ENCODE peak calls at places on chromosome 11, in six cellular contexts. H, R, U, P, Q and W are unnamed samples.

GRCh38 chr11:96149743-96150555 is 193.0 kb downstream of the MAML2 start:
- DNase-seq in H (no peak), Q (no peak), U (peak; percentile 74), R (no peak), P (no peak), W (no peak)

GRCh38 chr11:587978-588380 is 11.7 kb downstream of the PHRF1 start:
- DNase-seq in H (no peak), U (peak; percentile 14), P (peak; percentile 84), Q (peak; percentile 58), R (no peak), W (no peak)

GRCh38 chr11:117678651-117679407 is 118.2 kb downstream of the DSCAML1 start:
- DNase-seq in H (no peak), Q (no peak), R (no peak), P (no peak), U (no peak), W (peak; percentile 70)

GRCh38 chr11:132586801-132587200 is 945.5 kb downstream of the OPCML start:
- DNase-seq in Q (no peak), P (no peak), H (no peak), R (no peak), U (no peak), W (no peak)

GRCh38 chr11:132935383-132935782 is 596.9 kb downstream of the OPCML start:
- DNase-seq in Q (no peak), H (no peak), R (no peak), P (no peak), U (no peak), W (no peak)

GRCh38 chr11:93537022-93537421 is 6.2 kb downstream of the SMCO4 start:
- DNase-seq in R (no peak), Q (no peak), H (no peak), P (no peak), U (no peak), W (no peak)

GRCh38 chr11:18404062-18404461 is 8.1 kb upstream of the LDHC start:
- DNase-seq in U (no peak), Q (no peak), H (no peak), P (no peak), R (no peak), W (no peak)

GRCh38 chr11:1532606-1533341 is 39.3 kb downstream of the DUSP8 start:
- DNase-seq in H (no peak), U (peak; percentile 23), Q (no peak), R (no peak), P (no peak), W (no peak)

GRCh38 chr11:131422491-131422890 is 52.1 kb downstream of the NTM start:
- DNase-seq in Q (no peak), U (no peak), H (no peak), R (no peak), P (no peak), W (no peak)

GRCh38 chr11:110366234-110366633 is 63.5 kb upstream of the FDX1 start:
- DNase-seq in P (no peak), R (no peak), Q (peak; percentile 51), H (no peak), U (no peak), W (no peak)

GRCh38 chr11:102926517-102926916 is 29.0 kb downstream of the MMP13 start:
- DNase-seq in U (no peak), H (no peak), P (no peak), Q (no peak), R (no peak), W (no peak)